ENCODE peak calls at places on chromosome 13, in four cellular contexts. One of them, this sample, is unnamed.

GRCh38 chr13:74194856-74195255 is 60.7 kb upstream of the KLF12 start:
- DNase-seq in ovary: no peak
- DNase-seq in body of pancreas: no peak
- DNase-seq in IMR-90: no peak
- DNase-seq in this sample: no peak

GRCh38 chr13:37074703-37075102 is 15.2 kb upstream of the SUPT20H start:
- DNase-seq in body of pancreas: no peak
- DNase-seq in IMR-90: peak; percentile 49
- DNase-seq in ovary: no peak
- DNase-seq in this sample: no peak

GRCh38 chr13:99859178-99860177 is 112.1 kb downstream of the ZIC5 start:
- DNase-seq in ovary: no peak
- DNase-seq in IMR-90: no peak
- DNase-seq in body of pancreas: no peak
- DNase-seq in this sample: no peak

GRCh38 chr13:99758465-99759162 is 213.0 kb downstream of the ZIC5 start:
- DNase-seq in ovary: no peak
- DNase-seq in IMR-90: no peak
- DNase-seq in body of pancreas: no peak
- DNase-seq in this sample: no peak

GRCh38 chr13:41746259-41746658 is 214.7 kb downstream of the VWA8 start:
- DNase-seq in body of pancreas: no peak
- DNase-seq in IMR-90: peak; percentile 79
- DNase-seq in ovary: no peak
- DNase-seq in this sample: no peak

GRCh38 chr13:86892330-86892729 is 778.8 kb upstream of the SLITRK5 start:
- DNase-seq in IMR-90: peak; percentile 2
- DNase-seq in ovary: no peak
- DNase-seq in body of pancreas: no peak
- DNase-seq in this sample: no peak

GRCh38 chr13:92739306-92739818 is 487.2 kb upstream of the GPC6 start:
- DNase-seq in ovary: no peak
- DNase-seq in IMR-90: peak; percentile 5
- DNase-seq in body of pancreas: no peak
- DNase-seq in this sample: no peak

GRCh38 chr13:27971776-27972618 is 2.9 kb upstream of the CDX2 start:
- DNase-seq in IMR-90: no peak
- DNase-seq in body of pancreas: no peak
- DNase-seq in ovary: no peak
- DNase-seq in this sample: no peak

GRCh38 chr13:40688781-40689180 is 22.3 kb upstream of the FOXO1 start:
- DNase-seq in body of pancreas: no peak
- DNase-seq in ovary: no peak
- DNase-seq in IMR-90: no peak
- DNase-seq in this sample: no peak

GRCh38 chr13:40438999-40439797 is 227.2 kb downstream of the FOXO1 start:
- DNase-seq in body of pancreas: peak; percentile 31
- DNase-seq in IMR-90: no peak
- DNase-seq in ovary: peak; percentile 33
- DNase-seq in this sample: no peak

GRCh38 chr13:85194482-85194881 is 604.7 kb downstream of the SLITRK6 start:
- DNase-seq in IMR-90: no peak
- DNase-seq in body of pancreas: no peak
- DNase-seq in ovary: no peak
- DNase-seq in this sample: no peak

GRCh38 chr13:99690426-99691189 is 189.3 kb downstream of the TM9SF2 start:
- DNase-seq in body of pancreas: no peak
- DNase-seq in IMR-90: no peak
- DNase-seq in ovary: no peak
- DNase-seq in this sample: no peak

GRCh38 chr13:35690546-35690945 is 214.1 kb upstream of the MAB21L1 start:
- DNase-seq in body of pancreas: no peak
- DNase-seq in ovary: no peak
- DNase-seq in IMR-90: peak; percentile 41
- DNase-seq in this sample: no peak

GRCh38 chr13:91072511-91072910 is 275.0 kb upstream of the MIR17HG start:
- DNase-seq in IMR-90: no peak
- DNase-seq in ovary: no peak
- DNase-seq in body of pancreas: no peak
- DNase-seq in this sample: no peak

GRCh38 chr13:32964987-32965386 is 51.2 kb upstream of the KL start:
- DNase-seq in ovary: no peak
- DNase-seq in body of pancreas: no peak
- DNase-seq in IMR-90: no peak
- DNase-seq in this sample: no peak

GRCh38 chr13:108463365-108463764 is 166.0 kb upstream of the MYO16 start:
- DNase-seq in ovary: no peak
- DNase-seq in IMR-90: peak; percentile 94
- DNase-seq in body of pancreas: no peak
- DNase-seq in this sample: peak; percentile 47

GRCh38 chr13:71309905-71310304 is 557.1 kb downstream of the DACH1 start:
- DNase-seq in IMR-90: no peak
- DNase-seq in body of pancreas: no peak
- DNase-seq in ovary: no peak
- DNase-seq in this sample: no peak

GRCh38 chr13:40194204-40194806 is 472.1 kb downstream of the FOXO1 start:
- DNase-seq in ovary: no peak
- DNase-seq in body of pancreas: no peak
- DNase-seq in IMR-90: no peak
- DNase-seq in this sample: no peak

GRCh38 chr13:109933476-109933875 is 147.1 kb upstream of the IRS2 start:
- DNase-seq in ovary: no peak
- DNase-seq in body of pancreas: no peak
- DNase-seq in IMR-90: no peak
- DNase-seq in this sample: no peak

GRCh38 chr13:39148513-39148961 is 110.3 kb downstream of the NHLRC3 start:
- DNase-seq in body of pancreas: peak; percentile 22
- DNase-seq in IMR-90: no peak
- DNase-seq in ovary: no peak
- DNase-seq in this sample: no peak

GRCh38 chr13:106393776-106394175 is 141.7 kb downstream of the EFNB2 start:
- DNase-seq in ovary: no peak
- DNase-seq in body of pancreas: no peak
- DNase-seq in IMR-90: peak; percentile 43
- DNase-seq in this sample: no peak

GRCh38 chr13:93775507-93776108 is 549.0 kb downstream of the GPC6 start:
- DNase-seq in ovary: no peak
- DNase-seq in body of pancreas: no peak
- DNase-seq in IMR-90: peak; percentile 85
- DNase-seq in this sample: no peak

GRCh38 chr13:40059540-40060232 is 404.2 kb downstream of the COG6 start:
- DNase-seq in IMR-90: no peak
- DNase-seq in ovary: no peak
- DNase-seq in body of pancreas: peak; percentile 90
- DNase-seq in this sample: no peak

GRCh38 chr13:76016799-76017198 is 380.7 kb downstream of the LMO7 start:
- DNase-seq in ovary: no peak
- DNase-seq in IMR-90: peak; percentile 23
- DNase-seq in body of pancreas: peak; percentile 20
- DNase-seq in this sample: peak; percentile 4

GRCh38 chr13:59452189-59452588 is 711.5 kb downstream of the DIAPH3 start:
- DNase-seq in IMR-90: no peak
- DNase-seq in ovary: no peak
- DNase-seq in body of pancreas: peak; percentile 13
- DNase-seq in this sample: no peak

GRCh38 chr13:49641810-49642291 is 13.5 kb downstream of the ARL11 start:
- DNase-seq in IMR-90: peak; percentile 88
- DNase-seq in ovary: no peak
- DNase-seq in body of pancreas: peak; percentile 69
- DNase-seq in this sample: peak; percentile 39

GRCh38 chr13:109740121-109740520 is 46.3 kb downstream of the IRS2 start:
- DNase-seq in body of pancreas: peak; percentile 22
- DNase-seq in IMR-90: no peak
- DNase-seq in ovary: no peak
- DNase-seq in this sample: no peak

GRCh38 chr13:111183959-111184684 is 69.0 kb downstream of the ARHGEF7 start:
- DNase-seq in body of pancreas: no peak
- DNase-seq in ovary: peak; percentile 47
- DNase-seq in IMR-90: no peak
- DNase-seq in this sample: no peak

GRCh38 chr13:99956473-99957349 is 14.9 kb downstream of the ZIC5 start:
- DNase-seq in ovary: no peak
- DNase-seq in IMR-90: no peak
- DNase-seq in body of pancreas: no peak
- DNase-seq in this sample: no peak

GRCh38 chr13:44238011-44238421 is 135.6 kb upstream of the SERP2 start:
- DNase-seq in IMR-90: peak; percentile 79
- DNase-seq in ovary: no peak
- DNase-seq in body of pancreas: no peak
- DNase-seq in this sample: no peak

GRCh38 chr13:30409911-30410704 is 12.2 kb upstream of the UBE2L5 start:
- DNase-seq in IMR-90: peak; percentile 85
- DNase-seq in body of pancreas: peak; percentile 31
- DNase-seq in ovary: no peak
- DNase-seq in this sample: peak; percentile 44

GRCh38 chr13:97076898-97077297 is 82.6 kb upstream of the OXGR1 start:
- DNase-seq in ovary: no peak
- DNase-seq in IMR-90: no peak
- DNase-seq in body of pancreas: peak; percentile 9
- DNase-seq in this sample: no peak
- TF ChIP-seq POLR2A in ovary: no peak
- TF ChIP-seq POLR2A in IMR-90: no peak
- TF ChIP-seq POLR2A in body of pancreas: no peak
- TF ChIP-seq POLR2A in this sample: no peak

GRCh38 chr13:97974773-97975172 is 21.3 kb downstream of the IPO5 start:
- DNase-seq in IMR-90: no peak
- DNase-seq in body of pancreas: no peak
- DNase-seq in ovary: no peak
- DNase-seq in this sample: no peak

GRCh38 chr13:97977376-97977705 is 23.9 kb downstream of the IPO5 start:
- DNase-seq in IMR-90: no peak
- DNase-seq in ovary: no peak
- DNase-seq in body of pancreas: no peak
- DNase-seq in this sample: no peak

GRCh38 chr13:97975280-97975850 is 21.9 kb downstream of the IPO5 start:
- DNase-seq in body of pancreas: no peak
- DNase-seq in ovary: peak; percentile 30
- DNase-seq in IMR-90: no peak
- DNase-seq in this sample: no peak

GRCh38 chr13:97976551-97977375 is 23.3 kb downstream of the IPO5 start:
- DNase-seq in ovary: no peak
- DNase-seq in body of pancreas: no peak
- DNase-seq in IMR-90: no peak
- DNase-seq in this sample: peak; percentile 44

DNA sequence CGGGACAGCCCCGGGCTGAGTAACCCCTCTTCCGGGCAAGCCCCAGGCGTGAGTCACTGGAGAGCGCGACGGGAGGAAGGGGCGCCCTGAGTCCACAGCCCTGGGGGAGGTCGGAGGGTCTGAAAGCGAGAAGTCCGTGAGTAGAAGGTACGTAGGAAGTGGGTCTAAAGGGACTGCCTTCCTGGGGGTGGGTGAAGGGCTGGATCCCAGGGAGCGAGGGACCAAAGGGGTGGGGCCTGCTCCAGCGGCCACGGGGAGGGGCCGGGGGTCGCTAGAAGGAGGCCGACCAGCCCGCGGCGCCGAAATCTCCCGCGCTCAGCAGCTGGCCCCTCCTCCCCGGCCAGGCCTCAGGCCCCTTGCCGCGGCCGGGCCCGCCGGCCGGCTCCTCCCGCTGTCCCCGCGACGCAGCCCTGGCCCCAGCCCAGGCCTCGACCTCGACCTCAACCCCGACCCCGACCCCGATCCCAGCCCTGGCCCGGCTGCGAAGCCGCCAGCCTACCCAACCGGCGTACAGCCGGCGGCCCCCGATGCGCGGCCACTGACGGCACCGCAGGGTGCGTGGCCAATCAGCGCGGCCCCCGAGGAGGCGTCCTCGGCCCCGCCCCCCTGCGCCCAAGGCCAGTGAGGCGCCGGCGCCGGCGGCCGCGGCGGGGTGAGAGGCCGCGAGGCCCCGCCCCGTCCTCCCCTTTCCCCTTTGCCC is 22.5 kb downstream of the IPO5 start:
- DNase-seq in ovary: peak; percentile 94
- DNase-seq in body of pancreas: peak; percentile 92
- DNase-seq in IMR-90: peak; percentile 79
- DNase-seq in this sample: peak; percentile 97
- TF ChIP-seq POLR2A in ovary: peak; percentile 92
- TF ChIP-seq POLR2A in body of pancreas: peak; percentile 98
- TF ChIP-seq POLR2A in IMR-90: peak; percentile 85
- TF ChIP-seq POLR2A in this sample: peak; percentile 68

GRCh38 chr13:97225533-97225932 is 3.4 kb downstream of the MBNL2 start:
- DNase-seq in body of pancreas: no peak
- DNase-seq in IMR-90: no peak
- DNase-seq in ovary: no peak
- DNase-seq in this sample: no peak

GRCh38 chr13:97224544-97225324 is 2.6 kb downstream of the MBNL2 start:
- DNase-seq in ovary: no peak
- DNase-seq in IMR-90: peak; percentile 41
- DNase-seq in body of pancreas: peak; percentile 89
- DNase-seq in this sample: no peak

GRCh38 chr13:97226013-97226412 is 3.9 kb downstream of the MBNL2 start:
- DNase-seq in ovary: no peak
- DNase-seq in IMR-90: no peak
- DNase-seq in body of pancreas: peak; percentile 53
- DNase-seq in this sample: no peak

GRCh38 chr13:97228850-97229521 is 6.9 kb downstream of the MBNL2 start:
- DNase-seq in ovary: no peak
- DNase-seq in body of pancreas: no peak
- DNase-seq in IMR-90: peak; percentile 30
- DNase-seq in this sample: no peak

GRCh38 chr13:97226788-97227627 is 4.9 kb downstream of the MBNL2 start:
- DNase-seq in ovary: peak; percentile 36
- DNase-seq in IMR-90: no peak
- DNase-seq in body of pancreas: peak; percentile 59
- DNase-seq in this sample: no peak
- TF ChIP-seq POLR2A in ovary: no peak
- TF ChIP-seq POLR2A in IMR-90: no peak
- TF ChIP-seq POLR2A in body of pancreas: no peak
- TF ChIP-seq POLR2A in this sample: no peak

DNA sequence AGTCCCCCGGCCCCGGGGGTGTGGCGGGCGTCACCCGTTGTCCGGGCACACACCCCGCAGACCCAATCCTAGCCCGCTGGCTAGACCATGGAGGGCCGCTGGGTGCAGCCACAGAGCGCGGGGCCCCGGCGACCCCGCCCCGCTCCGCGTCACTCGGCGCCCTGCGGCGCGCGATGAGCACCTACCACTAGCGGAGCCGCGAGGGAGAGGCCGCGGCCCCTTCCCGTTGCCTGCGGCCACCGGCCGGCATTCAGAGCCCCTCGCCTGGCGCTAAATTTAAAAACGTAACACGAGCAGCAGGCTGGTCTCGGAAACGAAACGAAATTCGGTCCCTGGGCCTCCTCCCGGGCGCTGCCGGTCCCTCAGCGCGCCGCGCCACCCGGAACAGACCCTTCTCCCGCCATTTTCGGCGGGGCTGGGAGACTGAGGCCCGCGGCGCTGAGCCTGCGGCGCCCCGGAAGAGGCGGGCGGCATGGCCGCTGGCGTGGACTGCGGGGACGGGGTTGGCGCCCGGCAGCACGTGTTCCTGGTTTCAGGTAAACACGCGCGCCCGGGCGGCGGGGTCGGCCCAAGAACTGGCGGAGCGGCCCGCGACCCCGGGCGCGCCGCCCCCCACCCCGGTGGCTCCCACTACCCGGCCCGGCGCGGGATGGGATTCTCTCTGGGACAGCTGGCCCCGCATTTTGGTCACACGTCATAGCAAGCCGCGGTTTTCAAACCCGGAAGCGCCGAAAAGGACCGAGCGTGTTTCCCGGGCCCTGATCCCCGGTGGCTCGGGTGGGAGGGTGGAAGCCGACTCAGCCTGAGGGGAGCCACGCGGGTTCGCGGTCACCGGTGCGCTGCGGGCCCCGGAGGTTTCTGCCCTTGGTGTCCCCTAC is at the start of gene RNASEH2B:
- DNase-seq in IMR-90: peak; percentile 40
- DNase-seq in body of pancreas: peak; percentile 70
- DNase-seq in ovary: peak; percentile 74
- DNase-seq in this sample: peak; percentile 59
- TF ChIP-seq POLR2A in IMR-90: peak; percentile 78
- TF ChIP-seq POLR2A in body of pancreas: peak; percentile 71
- TF ChIP-seq POLR2A in ovary: peak; percentile 40
- TF ChIP-seq POLR2A in this sample: peak; percentile 50